ENCODE peak calls at places on chromosomes 4 and X, in eight cellular contexts. G, T, H, L, P, M, E and X are unnamed samples.

GRCh38 chr4:3756343-3757059 is 9.7 kb upstream of the ADRA2C start:
- DNase-seq in G (no peak), T (no peak), H (no peak), L (no peak), P (no peak), M (no peak), E (no peak), X (no peak)

GRCh38 chr4:140740422-140740821 is 15.8 kb downstream of the TBC1D9 start:
- DNase-seq in G (no peak), T (no peak), H (no peak), L (no peak), P (no peak), M (no peak), E (no peak), X (no peak)

GRCh38 chrX:110318664-110318968 is 731 bp upstream of the AMMECR1 start:
- DNase-seq in G (no peak), T (no peak), H (no peak), L (no peak), P (no peak), M (peak; percentile 30), E (no peak), X (peak; percentile 43)

GRCh38 chr4:126530996-126531585 is 1101.7 kb upstream of the INTU start:
- DNase-seq in G (no peak), T (no peak), H (no peak), L (no peak), P (no peak), M (no peak), E (no peak), X (no peak)

GRCh38 chr4:53818112-53818511 is 226.8 kb upstream of the LNX1 start:
- DNase-seq in G (no peak), T (no peak), H (no peak), L (no peak), P (no peak), M (no peak), E (no peak), X (no peak)

GRCh38 chr4:74534936-74535335 is 90.0 kb downstream of the AREG start:
- DNase-seq in G (no peak), T (no peak), H (no peak), L (no peak), P (no peak), M (no peak), E (no peak), X (no peak)

GRCh38 chr4:169627307-169627706 is 6.9 kb downstream of the CLCN3 start:
- DNase-seq in G (no peak), T (no peak), H (no peak), L (peak; percentile 87), P (no peak), M (no peak), E (no peak), X (no peak)

GRCh38 chr4:2413821-2414610 is 4.4 kb downstream of the ZFYVE28 start:
- DNase-seq in G (peak; percentile 60), T (no peak), H (no peak), L (peak; percentile 29), P (no peak), M (no peak), E (peak; percentile 57), X (peak; percentile 24)

GRCh38 chrX:55489315-55490009 is at the start of gene USP51:
- DNase-seq in G (peak; percentile 6), T (peak; percentile 27), H (peak; percentile 18), L (peak; percentile 7), P (peak; percentile 19), M (no peak), E (no peak), X (no peak)

GRCh38 chr4:1413687-1414479 is 7.6 kb upstream of the NKX1-1 start:
- DNase-seq in G (no peak), T (peak; percentile 26), H (no peak), L (no peak), P (no peak), M (no peak), E (no peak), X (no peak)

GRCh38 chr4:139184129-139184528 is 7.1 kb upstream of the ELF2 start:
- DNase-seq in G (peak; percentile 29), T (peak; percentile 34), H (no peak), L (no peak), P (no peak), M (no peak), E (peak; percentile 48), X (peak; percentile 31)

GRCh38 chr4:55468724-55469123 is 73.0 kb downstream of the TMEM165 start:
- DNase-seq in G (peak; percentile 65), T (no peak), H (no peak), L (peak; percentile 60), P (no peak), M (no peak), E (no peak), X (peak; percentile 72)

GRCh38 chrX:39112143-39112542 is 310.9 kb downstream of the MID1IP1 start:
- DNase-seq in G (peak; percentile 13), T (no peak), H (no peak), L (no peak), P (no peak), M (no peak), E (no peak), X (peak; percentile 74)

GRCh38 chr4:40621592-40622512 is 7.8 kb downstream of the RBM47 start:
- DNase-seq in G (peak; percentile 98), T (peak; percentile 57), H (no peak), L (peak; percentile 95), P (no peak), M (no peak), E (peak; percentile 81), X (peak; percentile 86)

GRCh38 chr4:109005523-109005922 is 242.7 kb upstream of the ETNPPL start:
- DNase-seq in G (peak; percentile 35), T (no peak), H (no peak), L (peak; percentile 46), P (no peak), M (no peak), E (no peak), X (peak; percentile 32)

GRCh38 chrX:150269613-150270254 is 93.4 kb upstream of the MAMLD1 start:
- DNase-seq in G (no peak), T (no peak), H (no peak), L (peak; percentile 86), P (no peak), M (no peak), E (no peak), X (no peak)

GRCh38 chr4:48944659-48945290 is 38.2 kb upstream of the OCIAD2 start:
- DNase-seq in G (no peak), T (peak; percentile 34), H (peak; percentile 40), L (peak; percentile 41), P (peak; percentile 63), M (no peak), E (peak; percentile 32), X (peak; percentile 30)

GRCh38 chr4:94621491-94622080 is 136.2 kb upstream of the BMPR1B start:
- DNase-seq in G (peak; percentile 25), T (peak; percentile 34), H (no peak), L (peak; percentile 50), P (no peak), M (peak; percentile 35), E (peak; percentile 34), X (peak; percentile 67)

GRCh38 chrX:39854772-39855747 is 242.7 kb downstream of the BCOR start:
- DNase-seq in G (no peak), T (peak; percentile 58), H (peak; percentile 72), L (no peak), P (peak; percentile 76), M (no peak), E (no peak), X (no peak)

GRCh38 chr4:146338512-146338911 is 124.2 kb downstream of the REELD1 start:
- DNase-seq in G (peak; percentile 14), T (no peak), H (no peak), L (no peak), P (no peak), M (no peak), E (peak; percentile 63), X (no peak)

GRCh38 chr4:27123050-27123768 is 262.6 kb downstream of the STIM2 start:
- DNase-seq in G (peak; percentile 12), T (no peak), H (no peak), L (peak; percentile 88), P (no peak), M (no peak), E (no peak), X (peak; percentile 77)

GRCh38 chrX:70479970-70480659 is 35.5 kb downstream of the DLG3 start:
- DNase-seq in G (peak; percentile 32), T (no peak), H (no peak), L (peak; percentile 64), P (no peak), M (peak; percentile 60), E (no peak), X (peak; percentile 44)

GRCh38 chr4:1842339-1842895 is 13.5 kb downstream of the LETM1 start:
- DNase-seq in G (no peak), T (no peak), H (no peak), L (peak; percentile 33), P (no peak), M (no peak), E (no peak), X (no peak)

GRCh38 chr4:61294001-61294400 is 93.9 kb downstream of the ADGRL3 start:
- DNase-seq in G (no peak), T (no peak), H (no peak), L (no peak), P (no peak), M (peak; percentile 29), E (no peak), X (no peak)

GRCh38 chrX:36683507-36683906 is 324.7 kb upstream of the FAM47C start:
- DNase-seq in G (no peak), T (no peak), H (no peak), L (no peak), P (no peak), M (no peak), E (no peak), X (no peak)

GRCh38 chr4:138972956-138973819 is 42.4 kb upstream of the NOCT start:
- DNase-seq in G (no peak), T (no peak), H (no peak), L (no peak), P (no peak), M (peak; percentile 64), E (no peak), X (no peak)

GRCh38 chr4:76990288-76991080 is 40.9 kb downstream of the SEPTIN11 start:
- DNase-seq in G (peak; percentile 83), T (no peak), H (no peak), L (peak; percentile 79), P (no peak), M (no peak), E (no peak), X (no peak)

GRCh38 chrX:19888419-19888879 is 1.0 kb upstream of the SH3KBP1 start:
- DNase-seq in G (peak; percentile 85), T (peak; percentile 47), H (no peak), L (peak; percentile 81), P (peak; percentile 54), M (peak; percentile 19), E (peak; percentile 73), X (peak; percentile 80)

GRCh38 chr4:83138979-83139378 is 24.4 kb upstream of the PLAC8 start:
- DNase-seq in G (no peak), T (no peak), H (no peak), L (no peak), P (peak; percentile 45), M (no peak), E (no peak), X (no peak)

GRCh38 chrX:55056820-55057690 is 17.8 kb upstream of the PAGE2B start:
- DNase-seq in G (peak; percentile 47), T (no peak), H (no peak), L (peak; percentile 36), P (peak; percentile 64), M (no peak), E (no peak), X (peak; percentile 10)

GRCh38 chr4:149765630-149766029 is 50.0 kb downstream of the IQCM start:
- DNase-seq in G (peak; percentile 79), T (no peak), H (no peak), L (peak; percentile 85), P (no peak), M (no peak), E (no peak), X (peak; percentile 54)

GRCh38 chr4:87478732-87479250 is 50.4 kb downstream of the SPARCL1 start:
- DNase-seq in G (no peak), T (no peak), H (no peak), L (no peak), P (no peak), M (no peak), E (no peak), X (no peak)

GRCh38 chrX:43949669-43950068 is 23.5 kb downstream of the NDP start:
- DNase-seq in G (no peak), T (peak; percentile 2), H (peak; percentile 21), L (peak; percentile 47), P (peak; percentile 23), M (no peak), E (peak; percentile 75), X (peak; percentile 46)